ENCODE peak calls at places on chromosome 2, in four cellular contexts. I is NCI-H446, Q is right cardiac atrium, K is tibial nerve. Y is an unnamed sample.

GRCh38 chr2:77797088-77797487 is 274.9 kb upstream of the LRRTM4 start:
- DNase-seq in I (no peak), Q (no peak), K (no peak), Y (no peak)

GRCh38 chr2:38013158-38013752 is 62.7 kb downstream of the CYP1B1 start:
- DNase-seq in I (no peak), Q (no peak), K (no peak), Y (no peak)

GRCh38 chr2:230671117-230671516 is 41.5 kb upstream of the CAB39 start:
- DNase-seq in I (no peak), Q (no peak), K (no peak), Y (no peak)

GRCh38 chr2:113164234-113164929 is 9.4 kb upstream of the PSD4 start:
- DNase-seq in I (no peak), Q (no peak), K (no peak), Y (peak)

GRCh38 chr2:14234911-14235310 is 397.6 kb upstream of the LRATD1 start:
- DNase-seq in I (no peak), Q (no peak), K (no peak), Y (no peak)

GRCh38 chr2:28619213-28620196 is 123.6 kb downstream of the PLB1 start:
- DNase-seq in I (no peak), Q (no peak), K (no peak), Y (no peak)

GRCh38 chr2:195538937-195539336 is 118.1 kb upstream of the SLC39A10 start:
- DNase-seq in I (no peak), Q (no peak), K (no peak), Y (no peak)

GRCh38 chr2:46377666-46378560 is 80.7 kb downstream of the EPAS1 start:
- DNase-seq in I (no peak), Q (no peak), K (no peak), Y (no peak)

GRCh38 chr2:71857632-71858031 is 290.0 kb downstream of the CYP26B1 start:
- DNase-seq in I (no peak), Q (peak), K (no peak), Y (no peak)

GRCh38 chr2:132670961-132671781 is 1.2 kb upstream of the LYPD1 start:
- DNase-seq in I (no peak), Q (no peak), K (no peak), Y (no peak)

GRCh38 chr2:120862254-120863172 is 126.8 kb downstream of the GLI2 start:
- DNase-seq in I (no peak), Q (peak), K (no peak), Y (no peak)

Y was measured in NCI-H2171 treated with DMSO at 0.1 percent for 48 hours.